ENCODE peak calls at places on chromosome 15, in four cellular contexts. One of them, this sample, is unnamed. For H3K4me1, the result is how much of the 10 kb centered on the place peaks cover.

GRCh38 chr15:58498821-58499580 is 67.2 kb downstream of the LIPC start:
- DNase-seq in GM23338: no peak
- DNase-seq in SK-N-SH: no peak
- DNase-seq in spleen: no peak
- DNase-seq in this sample: no peak

GRCh38 chr15:80186066-80186465 is 33.3 kb downstream of the FAH start:
- DNase-seq in GM23338: no peak
- DNase-seq in SK-N-SH: no peak
- DNase-seq in spleen: no peak
- DNase-seq in this sample: no peak

GRCh38 chr15:90903733-90904536 is 833 bp downstream of the MAN2A2 start:
- DNase-seq in GM23338: peak
- DNase-seq in SK-N-SH: no peak
- DNase-seq in spleen: peak
- DNase-seq in this sample: no peak

GRCh38 chr15:91065505-91065904 is 34.6 kb upstream of the SV2B start:
- DNase-seq in GM23338: no peak
- DNase-seq in SK-N-SH: no peak
- DNase-seq in spleen: no peak
- DNase-seq in this sample: no peak

GRCh38 chr15:69794643-69795461 is 302.9 kb downstream of the TLE3 start:
- DNase-seq in GM23338: peak
- DNase-seq in SK-N-SH: no peak
- DNase-seq in spleen: peak
- DNase-seq in this sample: peak

GRCh38 chr15:89486726-89487050 is 9.7 kb downstream of the RHCG start:
- DNase-seq in GM23338: peak
- DNase-seq in SK-N-SH: no peak
- DNase-seq in spleen: no peak
- DNase-seq in this sample: no peak

GRCh38 chr15:58873267-58873666 is 60.2 kb downstream of the SLTM start:
- DNase-seq in GM23338: no peak
- DNase-seq in SK-N-SH: no peak
- DNase-seq in spleen: no peak
- DNase-seq in this sample: no peak

GRCh38 chr15:90219421-90220141 is 14.2 kb downstream of the CIB1 start:
- DNase-seq in GM23338: peak
- DNase-seq in SK-N-SH: peak
- DNase-seq in spleen: peak
- DNase-seq in this sample: no peak

GRCh38 chr15:33358303-33358702 is 47.5 kb downstream of the RYR3 start:
- DNase-seq in GM23338: no peak
- DNase-seq in SK-N-SH: no peak
- DNase-seq in spleen: no peak
- DNase-seq in this sample: no peak

GRCh38 chr15:41048397-41048796 is 67.7 kb downstream of the INO80 start:
- DNase-seq in GM23338: no peak
- DNase-seq in SK-N-SH: no peak
- DNase-seq in spleen: no peak
- DNase-seq in this sample: no peak

GRCh38 chr15:62972814-62973213 is 69.7 kb upstream of the TPM1 start:
- DNase-seq in GM23338: no peak
- DNase-seq in SK-N-SH: no peak
- DNase-seq in spleen: no peak
- DNase-seq in this sample: no peak

GRCh38 chr15:27492021-27492621 is 521.1 kb downstream of the GABRG3 start:
- DNase-seq in GM23338: no peak
- DNase-seq in SK-N-SH: no peak
- DNase-seq in spleen: no peak
- DNase-seq in this sample: no peak

GRCh38 chr15:59216911-59217310 is 10.3 kb downstream of the LDHAL6B start:
- DNase-seq in GM23338: no peak
- DNase-seq in SK-N-SH: no peak
- DNase-seq in spleen: no peak
- DNase-seq in this sample: no peak

GRCh38 chr15:59268199-59268979 is 61.7 kb downstream of the LDHAL6B start:
- DNase-seq in GM23338: no peak
- DNase-seq in SK-N-SH: no peak
- DNase-seq in spleen: no peak
- DNase-seq in this sample: no peak

GRCh38 chr15:22968356-22968755 is 11.8 kb downstream of the CYFIP1 start:
- DNase-seq in GM23338: no peak
- DNase-seq in SK-N-SH: no peak
- DNase-seq in spleen: peak
- DNase-seq in this sample: no peak

GRCh38 chr15:70059476-70060213 is 38.1 kb downstream of the TLE3 start:
- DNase-seq in GM23338: no peak
- DNase-seq in SK-N-SH: no peak
- DNase-seq in spleen: peak
- DNase-seq in this sample: no peak

GRCh38 chr15:83651541-83651940 is 2.4 kb upstream of the ADAMTSL3 start:
- DNase-seq in GM23338: no peak
- DNase-seq in SK-N-SH: no peak
- DNase-seq in spleen: no peak
- DNase-seq in this sample: no peak

GRCh38 chr15:62732078-62732477 is 310.5 kb upstream of the TPM1 start:
- DNase-seq in GM23338: no peak
- DNase-seq in SK-N-SH: no peak
- DNase-seq in spleen: no peak
- DNase-seq in this sample: no peak

GRCh38 chr15:41648770-41649169 is 11.4 kb upstream of the MGA start:
- DNase-seq in GM23338: no peak
- DNase-seq in SK-N-SH: no peak
- DNase-seq in spleen: no peak
- DNase-seq in this sample: no peak

GRCh38 chr15:99320374-99321215 is 69.3 kb downstream of the LRRC28 start:
- DNase-seq in GM23338: no peak
- DNase-seq in SK-N-SH: no peak
- DNase-seq in spleen: no peak
- DNase-seq in this sample: no peak

GRCh38 chr15:38490231-38490630 is 36.3 kb downstream of the FAM98B start:
- DNase-seq in GM23338: no peak
- DNase-seq in SK-N-SH: no peak
- DNase-seq in spleen: no peak
- DNase-seq in this sample: no peak

GRCh38 chr15:80986487-80986886 is 3.1 kb downstream of the MESD start:
- DNase-seq in GM23338: no peak
- DNase-seq in SK-N-SH: no peak
- DNase-seq in spleen: no peak
- DNase-seq in this sample: no peak

DNA sequence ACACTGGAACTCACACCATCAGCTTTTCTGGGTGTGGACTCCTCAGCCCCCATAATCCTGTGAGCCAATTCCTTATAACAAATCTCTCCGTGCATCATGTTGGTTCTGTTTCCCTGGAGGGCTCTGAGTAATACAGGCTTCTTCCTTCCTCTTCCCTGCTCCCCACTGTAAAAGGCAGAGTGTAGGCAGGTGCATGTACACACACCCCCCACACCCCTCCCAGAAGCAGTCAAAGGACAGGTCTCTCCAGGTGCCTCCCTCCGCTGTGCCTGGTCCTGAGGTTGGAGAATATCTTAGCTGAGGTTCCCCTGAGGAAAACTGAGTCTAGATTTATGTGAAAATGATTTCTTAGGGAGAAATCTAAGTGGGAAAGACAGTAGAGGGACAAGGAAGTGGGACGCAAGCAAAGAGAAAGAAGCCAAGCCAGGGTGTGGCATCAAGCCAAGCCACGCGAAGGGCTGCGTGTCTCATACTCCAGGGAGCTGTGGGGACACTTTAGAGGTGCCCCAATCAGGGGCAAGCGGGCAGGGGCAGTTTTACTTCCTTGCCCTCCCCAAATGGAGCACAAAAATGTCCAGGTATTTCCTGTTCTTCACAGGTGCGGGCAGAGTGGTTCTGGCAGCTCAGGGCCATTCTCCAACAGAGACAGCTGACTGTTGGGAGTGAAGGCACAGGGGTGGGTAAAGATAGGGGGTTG is 86.6 kb downstream of the HMG20A start:
- DNase-seq in GM23338: no peak
- DNase-seq in SK-N-SH: no peak
- DNase-seq in spleen: no peak
- DNase-seq in this sample: peak
- H3K4me1 ChIP-seq in GM23338: half or more
- H3K4me1 ChIP-seq in SK-N-SH: under half
- H3K4me1 ChIP-seq in spleen: half or more
- H3K4me1 ChIP-seq in this sample: under half

GRCh38 chr15:85380217-85380859 is at the start of gene AKAP13:
- DNase-seq in GM23338: peak
- DNase-seq in SK-N-SH: peak
- DNase-seq in spleen: peak
- DNase-seq in this sample: peak
- TF ChIP-seq POLR2AphosphoS5 in GM23338: peak
- TF ChIP-seq POLR2AphosphoS5 in SK-N-SH: peak
- TF ChIP-seq POLR2AphosphoS5 in spleen: peak
- TF ChIP-seq POLR2AphosphoS5 in this sample: peak

DNA sequence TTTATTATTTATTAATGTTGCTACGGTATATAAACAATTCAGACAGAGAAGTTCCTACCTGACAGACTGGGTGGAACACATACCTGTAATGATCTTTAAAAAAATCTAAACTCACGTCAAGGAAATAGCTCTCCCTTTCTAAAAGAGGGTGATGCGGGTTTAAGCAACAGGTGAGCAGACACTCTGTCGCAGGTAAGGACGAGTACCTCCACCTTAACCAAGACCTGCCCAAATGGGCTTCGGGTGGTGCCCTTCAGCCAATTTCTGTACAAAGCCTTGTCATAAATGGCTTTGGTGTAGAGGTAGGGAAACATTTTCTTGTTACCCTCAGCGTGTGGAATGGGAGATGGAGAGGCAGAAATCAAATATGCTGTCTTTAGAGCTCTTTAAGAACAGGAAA is 67.0 kb downstream of the CHSY1 start:
- DNase-seq in GM23338: no peak
- DNase-seq in SK-N-SH: no peak
- DNase-seq in spleen: no peak
- DNase-seq in this sample: no peak
- H3K4me1 ChIP-seq in GM23338: under half
- H3K4me1 ChIP-seq in SK-N-SH: under half
- H3K4me1 ChIP-seq in spleen: half or more
- H3K4me1 ChIP-seq in this sample: half or more

GRCh38 chr15:65758242-65758641 is 33.9 kb downstream of the DENND4A start:
- DNase-seq in GM23338: no peak
- DNase-seq in SK-N-SH: no peak
- DNase-seq in spleen: no peak
- DNase-seq in this sample: no peak
- TF ChIP-seq POLR2AphosphoS5 in GM23338: no peak
- TF ChIP-seq POLR2AphosphoS5 in SK-N-SH: no peak
- TF ChIP-seq POLR2AphosphoS5 in spleen: no peak
- TF ChIP-seq POLR2AphosphoS5 in this sample: no peak

GRCh38 chr15:25172691-25173090 is 217.9 kb downstream of the SNRPN start:
- DNase-seq in GM23338: no peak
- DNase-seq in SK-N-SH: no peak
- DNase-seq in spleen: peak
- DNase-seq in this sample: no peak
- H3K4me1 ChIP-seq in GM23338: under half
- H3K4me1 ChIP-seq in SK-N-SH: under half
- H3K4me1 ChIP-seq in spleen: under half
- H3K4me1 ChIP-seq in this sample: under half

DNA sequence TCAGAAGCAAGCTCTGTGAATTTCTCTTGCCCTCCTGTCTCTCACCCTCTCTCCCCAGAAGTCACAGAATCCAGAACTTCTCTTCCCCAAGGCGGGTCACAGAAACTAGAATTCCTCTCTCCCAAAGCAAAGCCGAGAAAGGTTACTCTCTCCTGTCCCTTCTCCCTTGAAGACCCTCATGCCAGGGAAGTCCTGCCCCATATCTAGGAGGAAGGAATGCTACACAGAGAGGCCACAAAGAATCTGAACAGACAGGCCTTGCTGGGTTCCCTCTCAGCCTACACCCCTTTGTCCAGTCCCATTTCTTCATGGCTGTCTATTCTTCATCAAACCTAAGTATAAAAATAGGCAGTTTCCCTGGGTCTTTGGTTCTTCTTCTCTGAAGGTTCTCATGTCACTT is 29.8 kb downstream of the ANP32A start:
- DNase-seq in GM23338: no peak
- DNase-seq in SK-N-SH: no peak
- DNase-seq in spleen: no peak
- DNase-seq in this sample: no peak
- TF ChIP-seq POLR2AphosphoS5 in GM23338: no peak
- TF ChIP-seq POLR2AphosphoS5 in SK-N-SH: no peak
- TF ChIP-seq POLR2AphosphoS5 in spleen: no peak
- TF ChIP-seq POLR2AphosphoS5 in this sample: no peak

DNA sequence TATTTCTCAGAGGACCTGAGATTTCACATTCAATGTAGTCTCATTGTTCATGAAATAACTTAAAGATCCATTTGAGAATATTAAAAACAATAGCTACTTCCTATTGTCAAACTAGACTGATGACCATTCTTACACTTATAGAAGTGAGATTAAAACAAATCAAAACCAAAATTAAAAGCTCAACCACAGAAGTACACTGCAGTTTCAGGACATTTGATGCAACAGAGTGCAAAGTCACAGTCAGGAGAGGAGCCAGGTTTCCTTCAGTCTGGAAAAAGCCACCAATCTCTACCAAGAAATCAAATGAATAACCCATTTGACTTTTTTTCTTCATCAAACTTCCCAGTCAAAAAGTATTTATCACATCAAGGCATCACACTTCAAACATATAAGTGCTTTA is 5.5 kb downstream of the CCPG1 start:
- DNase-seq in GM23338: no peak
- DNase-seq in SK-N-SH: no peak
- DNase-seq in spleen: no peak
- DNase-seq in this sample: no peak
- H3K4me1 ChIP-seq in GM23338: under half
- H3K4me1 ChIP-seq in SK-N-SH: under half
- H3K4me1 ChIP-seq in spleen: half or more
- H3K4me1 ChIP-seq in this sample: under half

GRCh38 chr15:95127356-95127755 is 896.0 kb downstream of the MCTP2 start:
- DNase-seq in GM23338: peak
- DNase-seq in SK-N-SH: no peak
- DNase-seq in spleen: no peak
- DNase-seq in this sample: no peak
- TF ChIP-seq POLR2AphosphoS5 in GM23338: no peak
- TF ChIP-seq POLR2AphosphoS5 in SK-N-SH: no peak
- TF ChIP-seq POLR2AphosphoS5 in spleen: no peak
- TF ChIP-seq POLR2AphosphoS5 in this sample: no peak

GRCh38 chr15:31344266-31344665 is 17.6 kb downstream of the KLF13 start:
- DNase-seq in GM23338: no peak
- DNase-seq in SK-N-SH: no peak
- DNase-seq in spleen: peak
- DNase-seq in this sample: no peak
- H3K4me1 ChIP-seq in GM23338: under half
- H3K4me1 ChIP-seq in SK-N-SH: half or more
- H3K4me1 ChIP-seq in spleen: half or more
- H3K4me1 ChIP-seq in this sample: half or more

GRCh38 chr15:73560501-73561117 is 72.6 kb downstream of the NPTN start:
- DNase-seq in GM23338: peak
- DNase-seq in SK-N-SH: peak
- DNase-seq in spleen: no peak
- DNase-seq in this sample: no peak
- TF ChIP-seq POLR2AphosphoS5 in GM23338: no peak
- TF ChIP-seq POLR2AphosphoS5 in SK-N-SH: no peak
- TF ChIP-seq POLR2AphosphoS5 in spleen: no peak
- TF ChIP-seq POLR2AphosphoS5 in this sample: no peak